ENCODE peak calls at places on chromosomes 12 and 14, in five cellular contexts. F, R, G, V and C are unnamed samples.

GRCh38 chr12:131803995-131804521 is 24.1 kb upstream of the MMP17 start:
- DNase-seq in F (no peak), R (no peak), G (no peak), V (peak), C (peak)

GRCh38 chr12:49537231-49537708 is 1.6 kb upstream of the KCNH3 start:
- DNase-seq in F (no peak), R (no peak), G (no peak), V (no peak), C (no peak)

GRCh38 chr14:93987376-93987775 is 9.7 kb upstream of the CCDC197 start:
- DNase-seq in F (no peak), R (no peak), G (no peak), V (no peak), C (no peak)

GRCh38 chr12:118358607-118359540 is 13.8 kb downstream of the TAOK3 start:
- DNase-seq in F (no peak), R (no peak), G (peak), V (no peak), C (peak)

GRCh38 chr12:10205251-10205807 is 7.3 kb upstream of the GABARAPL1 start:
- DNase-seq in F (no peak), R (no peak), G (no peak), V (peak), C (peak)

GRCh38 chr12:84920331-84920730 is 7.7 kb upstream of the SLC6A15 start:
- DNase-seq in F (no peak), R (no peak), G (no peak), V (no peak), C (no peak)

GRCh38 chr14:104240426-104241157 is 102.2 kb downstream of the KIF26A start:
- DNase-seq in F (no peak), R (peak), G (peak), V (no peak), C (no peak)

GRCh38 chr12:111655356-111655755 is 30.4 kb downstream of the BRAP start:
- DNase-seq in F (no peak), R (no peak), G (no peak), V (no peak), C (no peak)

GRCh38 chr12:80068173-80068572 is 31.2 kb upstream of the OTOGL start:
- DNase-seq in F (no peak), R (no peak), G (peak), V (no peak), C (no peak)

GRCh38 chr12:72010365-72010764 is 71.7 kb downstream of the TPH2 start:
- DNase-seq in F (no peak), R (no peak), G (no peak), V (peak), C (no peak)

GRCh38 chr14:91417983-91418386 is 365 bp upstream of the CCDC88C start:
- DNase-seq in F (no peak), R (peak), G (peak), V (no peak), C (no peak)

GRCh38 chr12:63918788-63919300 is 74.3 kb downstream of the SRGAP1 start:
- DNase-seq in F (no peak), R (no peak), G (no peak), V (peak), C (peak)

DNA sequence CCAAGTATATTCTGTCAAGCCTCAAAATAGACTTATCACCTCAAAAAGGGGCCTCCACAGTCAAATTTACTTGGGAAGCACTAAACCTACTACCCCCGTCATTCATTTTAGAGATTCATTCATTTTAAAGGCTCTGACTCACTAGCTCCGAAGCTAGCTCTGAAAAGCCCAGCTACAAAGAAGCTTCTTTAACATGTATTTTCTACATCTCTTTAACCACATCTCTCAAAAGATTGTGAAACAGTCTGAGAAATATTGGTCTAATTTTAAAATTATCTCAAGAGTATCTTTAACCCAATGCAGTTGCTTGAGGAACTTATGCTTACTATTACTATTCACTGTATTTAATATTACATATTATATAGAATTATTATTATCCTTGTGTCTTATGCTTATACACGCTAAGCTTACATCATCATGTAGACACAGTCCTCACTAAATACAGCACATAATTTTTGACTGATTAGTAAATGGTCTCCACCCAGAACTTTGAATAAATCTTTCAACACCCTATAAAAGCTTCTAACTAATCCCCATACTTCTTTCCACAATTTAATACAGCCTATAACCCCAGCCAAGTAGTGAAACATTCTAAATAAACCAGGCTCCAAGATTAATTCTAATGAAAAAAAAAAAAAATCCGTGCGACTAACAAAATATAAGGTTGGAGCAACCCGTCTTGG is 7.8 kb downstream of the NT5DC3 start:
- DNase-seq in F (no peak), R (no peak), G (no peak), V (peak), C (peak)
- H3K4me3 ChIP-seq in F (no peak), R (no peak), G (no peak), V (no peak), C (no peak)

GRCh38 chr14:68461086-68461485 is 331.8 kb downstream of the ZFP36L1 start:
- DNase-seq in F (no peak), R (no peak), G (no peak), V (no peak), C (no peak)

GRCh38 chr14:68463299-68463698 is 329.6 kb downstream of the ZFP36L1 start:
- DNase-seq in F (no peak), R (no peak), G (no peak), V (no peak), C (no peak)

GRCh38 chr14:68463705-68464104 is 329.2 kb downstream of the ZFP36L1 start:
- DNase-seq in F (no peak), R (no peak), G (no peak), V (no peak), C (no peak)

GRCh38 chr14:68464716-68465115 is 328.2 kb downstream of the ZFP36L1 start:
- DNase-seq in F (no peak), R (no peak), G (no peak), V (peak), C (no peak)

GRCh38 chr14:68462683-68463082 is 330.2 kb downstream of the ZFP36L1 start:
- DNase-seq in F (no peak), R (no peak), G (no peak), V (peak), C (no peak)
- TF ChIP-seq CTCF in F (no peak), R (no peak), G (no peak), V (peak), C (peak)

GRCh38 chr12:96219700-96220206 is 25.6 kb downstream of the ELK3 start:
- DNase-seq in F (peak), R (no peak), G (no peak), V (peak), C (peak)
- H3K4me3 ChIP-seq in F (no peak), R (no peak), G (no peak), V (peak), C (no peak)

GRCh38 chr12:401235-402126 is at the start of gene CCDC77:
- DNase-seq in F (peak), R (peak), G (peak), V (peak), C (peak)
- TF ChIP-seq CTCF in F (peak), R (peak), G (no peak), V (peak), C (peak)

GRCh38 chr12:12822886-12823285 is 9.7 kb downstream of the DDX47 start:
- DNase-seq in F (no peak), R (no peak), G (no peak), V (no peak), C (peak)

GRCh38 chr12:12823811-12824210 is 10.7 kb downstream of the DDX47 start:
- DNase-seq in F (no peak), R (no peak), G (no peak), V (no peak), C (no peak)

GRCh38 chr12:12819752-12820311 is 6.7 kb downstream of the DDX47 start:
- DNase-seq in F (no peak), R (no peak), G (no peak), V (peak), C (peak)

GRCh38 chr12:12823308-12823707 is 10.2 kb downstream of the DDX47 start:
- DNase-seq in F (no peak), R (no peak), G (no peak), V (peak), C (peak)

DNA sequence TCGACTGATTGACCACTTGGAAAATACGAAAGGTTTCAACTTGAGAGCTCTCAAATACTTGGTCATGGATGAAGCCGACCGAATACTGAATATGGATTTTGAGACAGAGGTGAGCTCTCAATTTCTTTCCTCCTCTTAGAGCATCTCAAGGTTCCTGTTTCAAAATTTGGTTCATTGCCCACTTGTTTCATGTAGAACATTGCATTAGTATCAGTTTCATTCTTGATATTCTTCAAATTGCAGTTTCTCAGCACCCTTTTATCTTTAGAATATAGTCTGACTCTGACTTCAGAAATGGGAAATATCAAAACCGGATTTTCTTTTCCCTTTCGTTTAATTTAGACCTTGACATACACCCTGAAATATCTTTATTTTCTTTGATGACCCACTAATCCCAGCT is 8.8 kb downstream of the DDX47 start:
- DNase-seq in F (no peak), R (peak), G (peak), V (no peak), C (no peak)
- H3K4me3 ChIP-seq in F (no peak), R (no peak), G (no peak), V (no peak), C (no peak)